ENCODE peak calls at places on chromosomes 16 and 17, in six cellular contexts. One of them, this sample, is unnamed.

GRCh38 chr17:66347661-66348604 is 45.5 kb downstream of the PRKCA start:
- DNase-seq in AG04449: no peak
- DNase-seq in hippocampal formation: no peak
- DNase-seq in naive thymus-derived CD4-positive, alpha-beta T cell: no peak
- DNase-seq in stimulated activated CD4-positive, alpha-beta T cell treated with anti-CD3 and anti-CD28 coated beads, Interleukin-12 subunit alpha, Interleukin-12 subunit beta, amount 100 ng/mL, for 4 hours: no peak
- DNase-seq in Ammon's horn: no peak
- DNase-seq in this sample: no peak

GRCh38 chr16:57475711-57476339 is 10.5 kb downstream of the DOK4 start:
- DNase-seq in hippocampal formation: no peak
- DNase-seq in AG04449: no peak
- DNase-seq in stimulated activated CD4-positive, alpha-beta T cell treated with anti-CD3 and anti-CD28 coated beads, Interleukin-12 subunit alpha, Interleukin-12 subunit beta, amount 100 ng/mL, for 4 hours: peak
- DNase-seq in Ammon's horn: no peak
- DNase-seq in naive thymus-derived CD4-positive, alpha-beta T cell: peak
- DNase-seq in this sample: no peak

GRCh38 chr16:71794018-71794417 is 14.6 kb downstream of the AP1G1 start:
- DNase-seq in stimulated activated CD4-positive, alpha-beta T cell treated with anti-CD3 and anti-CD28 coated beads, Interleukin-12 subunit alpha, Interleukin-12 subunit beta, amount 100 ng/mL, for 4 hours: no peak
- DNase-seq in hippocampal formation: no peak
- DNase-seq in Ammon's horn: no peak
- DNase-seq in AG04449: no peak
- DNase-seq in naive thymus-derived CD4-positive, alpha-beta T cell: no peak
- DNase-seq in this sample: no peak

GRCh38 chr17:73042809-73043685 is 49.4 kb downstream of the SLC39A11 start:
- DNase-seq in Ammon's horn: no peak
- DNase-seq in naive thymus-derived CD4-positive, alpha-beta T cell: no peak
- DNase-seq in stimulated activated CD4-positive, alpha-beta T cell treated with anti-CD3 and anti-CD28 coated beads, Interleukin-12 subunit alpha, Interleukin-12 subunit beta, amount 100 ng/mL, for 4 hours: no peak
- DNase-seq in AG04449: no peak
- DNase-seq in hippocampal formation: no peak
- DNase-seq in this sample: no peak

GRCh38 chr17:57514614-57515013 is 230.5 kb downstream of the CCDC182 start:
- DNase-seq in hippocampal formation: no peak
- DNase-seq in stimulated activated CD4-positive, alpha-beta T cell treated with anti-CD3 and anti-CD28 coated beads, Interleukin-12 subunit alpha, Interleukin-12 subunit beta, amount 100 ng/mL, for 4 hours: no peak
- DNase-seq in AG04449: no peak
- DNase-seq in naive thymus-derived CD4-positive, alpha-beta T cell: no peak
- DNase-seq in Ammon's horn: no peak
- DNase-seq in this sample: no peak

GRCh38 chr17:27849474-27850185 is 43.5 kb downstream of the LYRM9 start:
- DNase-seq in hippocampal formation: no peak
- DNase-seq in stimulated activated CD4-positive, alpha-beta T cell treated with anti-CD3 and anti-CD28 coated beads, Interleukin-12 subunit alpha, Interleukin-12 subunit beta, amount 100 ng/mL, for 4 hours: no peak
- DNase-seq in naive thymus-derived CD4-positive, alpha-beta T cell: no peak
- DNase-seq in AG04449: no peak
- DNase-seq in Ammon's horn: no peak
- DNase-seq in this sample: no peak

GRCh38 chr17:63697341-63698286 is 2.3 kb downstream of the LIMD2 start:
- DNase-seq in Ammon's horn: peak
- DNase-seq in hippocampal formation: peak
- DNase-seq in naive thymus-derived CD4-positive, alpha-beta T cell: peak
- DNase-seq in stimulated activated CD4-positive, alpha-beta T cell treated with anti-CD3 and anti-CD28 coated beads, Interleukin-12 subunit alpha, Interleukin-12 subunit beta, amount 100 ng/mL, for 4 hours: peak
- DNase-seq in AG04449: no peak
- DNase-seq in this sample: no peak

GRCh38 chr17:14833201-14833773 is 431.8 kb downstream of the PMP22 start:
- DNase-seq in Ammon's horn: no peak
- DNase-seq in naive thymus-derived CD4-positive, alpha-beta T cell: no peak
- DNase-seq in stimulated activated CD4-positive, alpha-beta T cell treated with anti-CD3 and anti-CD28 coated beads, Interleukin-12 subunit alpha, Interleukin-12 subunit beta, amount 100 ng/mL, for 4 hours: no peak
- DNase-seq in AG04449: peak
- DNase-seq in hippocampal formation: no peak
- DNase-seq in this sample: no peak

GRCh38 chr17:39212841-39213480 is 12.8 kb downstream of the STAC2 start:
- DNase-seq in Ammon's horn: no peak
- DNase-seq in stimulated activated CD4-positive, alpha-beta T cell treated with anti-CD3 and anti-CD28 coated beads, Interleukin-12 subunit alpha, Interleukin-12 subunit beta, amount 100 ng/mL, for 4 hours: no peak
- DNase-seq in hippocampal formation: no peak
- DNase-seq in AG04449: no peak
- DNase-seq in naive thymus-derived CD4-positive, alpha-beta T cell: no peak
- DNase-seq in this sample: peak

GRCh38 chr17:19558946-19559345 is 25.3 kb downstream of the SLC47A1 start:
- DNase-seq in stimulated activated CD4-positive, alpha-beta T cell treated with anti-CD3 and anti-CD28 coated beads, Interleukin-12 subunit alpha, Interleukin-12 subunit beta, amount 100 ng/mL, for 4 hours: no peak
- DNase-seq in Ammon's horn: no peak
- DNase-seq in naive thymus-derived CD4-positive, alpha-beta T cell: no peak
- DNase-seq in hippocampal formation: no peak
- DNase-seq in AG04449: no peak
- DNase-seq in this sample: no peak

GRCh38 chr17:45223541-45224528 is 2.1 kb downstream of the FMNL1 start:
- DNase-seq in hippocampal formation: no peak
- DNase-seq in stimulated activated CD4-positive, alpha-beta T cell treated with anti-CD3 and anti-CD28 coated beads, Interleukin-12 subunit alpha, Interleukin-12 subunit beta, amount 100 ng/mL, for 4 hours: peak
- DNase-seq in naive thymus-derived CD4-positive, alpha-beta T cell: peak
- DNase-seq in AG04449: no peak
- DNase-seq in Ammon's horn: no peak
- DNase-seq in this sample: no peak

GRCh38 chr16:86085795-86086194 is 186.8 kb downstream of the IRF8 start:
- DNase-seq in naive thymus-derived CD4-positive, alpha-beta T cell: no peak
- DNase-seq in hippocampal formation: no peak
- DNase-seq in stimulated activated CD4-positive, alpha-beta T cell treated with anti-CD3 and anti-CD28 coated beads, Interleukin-12 subunit alpha, Interleukin-12 subunit beta, amount 100 ng/mL, for 4 hours: no peak
- DNase-seq in Ammon's horn: no peak
- DNase-seq in AG04449: no peak
- DNase-seq in this sample: no peak

GRCh38 chr17:58330997-58331814 is 2.6 kb upstream of the TSPOAP1 start:
- DNase-seq in naive thymus-derived CD4-positive, alpha-beta T cell: peak
- DNase-seq in hippocampal formation: no peak
- DNase-seq in stimulated activated CD4-positive, alpha-beta T cell treated with anti-CD3 and anti-CD28 coated beads, Interleukin-12 subunit alpha, Interleukin-12 subunit beta, amount 100 ng/mL, for 4 hours: peak
- DNase-seq in Ammon's horn: no peak
- DNase-seq in AG04449: no peak
- DNase-seq in this sample: no peak

GRCh38 chr17:82737981-82738877 is 2.8 kb downstream of the FN3K start:
- DNase-seq in Ammon's horn: peak
- DNase-seq in hippocampal formation: peak
- DNase-seq in AG04449: no peak
- DNase-seq in naive thymus-derived CD4-positive, alpha-beta T cell: no peak
- DNase-seq in stimulated activated CD4-positive, alpha-beta T cell treated with anti-CD3 and anti-CD28 coated beads, Interleukin-12 subunit alpha, Interleukin-12 subunit beta, amount 100 ng/mL, for 4 hours: no peak
- DNase-seq in this sample: peak

GRCh38 chr17:1379930-1380313 is 20.1 kb downstream of the YWHAE start:
- DNase-seq in hippocampal formation: no peak
- DNase-seq in AG04449: no peak
- DNase-seq in naive thymus-derived CD4-positive, alpha-beta T cell: peak
- DNase-seq in Ammon's horn: no peak
- DNase-seq in stimulated activated CD4-positive, alpha-beta T cell treated with anti-CD3 and anti-CD28 coated beads, Interleukin-12 subunit alpha, Interleukin-12 subunit beta, amount 100 ng/mL, for 4 hours: peak
- DNase-seq in this sample: no peak

GRCh38 chr17:76920364-76921139 is 52.3 kb downstream of the MGAT5B start:
- DNase-seq in naive thymus-derived CD4-positive, alpha-beta T cell: no peak
- DNase-seq in hippocampal formation: no peak
- DNase-seq in AG04449: no peak
- DNase-seq in stimulated activated CD4-positive, alpha-beta T cell treated with anti-CD3 and anti-CD28 coated beads, Interleukin-12 subunit alpha, Interleukin-12 subunit beta, amount 100 ng/mL, for 4 hours: no peak
- DNase-seq in Ammon's horn: no peak
- DNase-seq in this sample: no peak

GRCh38 chr17:35167046-35167445 is 19.4 kb downstream of the UNC45B start:
- DNase-seq in AG04449: no peak
- DNase-seq in hippocampal formation: no peak
- DNase-seq in Ammon's horn: peak
- DNase-seq in naive thymus-derived CD4-positive, alpha-beta T cell: no peak
- DNase-seq in stimulated activated CD4-positive, alpha-beta T cell treated with anti-CD3 and anti-CD28 coated beads, Interleukin-12 subunit alpha, Interleukin-12 subunit beta, amount 100 ng/mL, for 4 hours: no peak
- DNase-seq in this sample: no peak

GRCh38 chr16:25064967-25065366 is 46.6 kb upstream of the LCMT1 start:
- DNase-seq in hippocampal formation: peak
- DNase-seq in stimulated activated CD4-positive, alpha-beta T cell treated with anti-CD3 and anti-CD28 coated beads, Interleukin-12 subunit alpha, Interleukin-12 subunit beta, amount 100 ng/mL, for 4 hours: no peak
- DNase-seq in AG04449: no peak
- DNase-seq in naive thymus-derived CD4-positive, alpha-beta T cell: no peak
- DNase-seq in Ammon's horn: peak
- DNase-seq in this sample: peak